ENCODE peak calls at places on chromosomes 1 and 21, in eight cellular contexts. L, W, P, E, T, D, C and O are unnamed samples.

GRCh38 chr1:1079408-1080121 is 5.5 kb upstream of the RNF223 start:
- DNase-seq in P (peak), W (peak), C (no peak), D (peak), T (peak), L (peak), E (peak), O (peak)

GRCh38 chr1:164092603-164093353 is 466.2 kb upstream of the PBX1 start:
- DNase-seq in D (no peak), C (no peak), T (peak), E (no peak), P (peak), W (no peak), L (no peak), O (no peak)

GRCh38 chr1:41102208-41102607 is 80.7 kb upstream of the SLFNL1 start:
- DNase-seq in L (peak), P (peak), W (peak), D (peak), T (peak), C (peak), E (peak), O (peak)

GRCh38 chr1:38047603-38048146 is 1.1 kb upstream of the POU3F1 start:
- DNase-seq in P (peak), D (no peak), L (no peak), C (no peak), E (no peak), T (peak), W (no peak), O (no peak)

GRCh38 chr1:32447469-32448185 is 17.2 kb upstream of the ZBTB8B start:
- DNase-seq in T (peak), L (peak), P (peak), E (no peak), D (no peak), C (no peak), W (no peak), O (no peak)

GRCh38 chr1:19465650-19466049 is 19.7 kb downstream of the CAPZB start:
- DNase-seq in P (no peak), E (no peak), D (no peak), C (no peak), T (no peak), W (no peak), L (no peak), O (no peak)

GRCh38 chr1:96524100-96524499 is 197.5 kb upstream of the PTBP2 start:
- DNase-seq in L (no peak), C (no peak), W (no peak), T (no peak), P (no peak), D (no peak), E (no peak), O (no peak)

GRCh38 chr21:35041122-35041521 is 8.0 kb downstream of the RUNX1 start:
- DNase-seq in T (no peak), E (peak), W (no peak), C (no peak), L (no peak), P (no peak), D (no peak), O (no peak)

GRCh38 chr1:23343246-23344110 is 606 bp downstream of the HNRNPR start:
- DNase-seq in P (peak), W (no peak), L (no peak), E (no peak), D (peak), C (no peak), T (peak), O (no peak)

GRCh38 chr21:40680311-40680710 is 166.6 kb downstream of the DSCAM start:
- DNase-seq in C (no peak), D (no peak), P (no peak), T (no peak), L (no peak), W (no peak), E (no peak), O (no peak)

GRCh38 chr1:224528900-224529299 is 87.2 kb upstream of the CNIH3 start:
- DNase-seq in D (no peak), L (no peak), W (peak), P (no peak), C (no peak), E (no peak), T (peak), O (no peak)

GRCh38 chr1:208475951-208476824 is 232.0 kb upstream of the PLXNA2 start:
- DNase-seq in C (no peak), T (no peak), W (no peak), E (no peak), L (peak), P (no peak), D (peak), O (no peak)

GRCh38 chr1:17475729-17476128 is 36.3 kb upstream of the RCC2 start:
- DNase-seq in P (peak), E (no peak), D (peak), L (no peak), C (no peak), W (peak), T (peak), O (no peak)

GRCh38 chr1:109187127-109187526 is 26.6 kb upstream of the SARS1 start:
- DNase-seq in P (no peak), L (no peak), W (no peak), T (no peak), E (no peak), D (no peak), C (no peak), O (no peak)

GRCh38 chr1:112450773-112451172 is 54.8 kb downstream of the CTTNBP2NL start:
- DNase-seq in P (no peak), L (no peak), C (no peak), T (no peak), D (no peak), W (no peak), E (no peak), O (no peak)

GRCh38 chr1:157274698-157275534 is 136.7 kb upstream of the ETV3 start:
- DNase-seq in L (no peak), E (no peak), D (no peak), P (no peak), C (no peak), W (no peak), T (peak), O (no peak)

GRCh38 chr1:226677121-226678020 is 61.7 kb downstream of the ITPKB start:
- DNase-seq in L (peak), E (peak), P (peak), C (peak), W (peak), T (peak), D (peak), O (peak)

GRCh38 chr1:91022518-91022929 is 689 bp upstream of the ZNF644 start:
- DNase-seq in W (no peak), T (no peak), L (no peak), C (no peak), P (no peak), D (no peak), E (no peak), O (no peak)

GRCh38 chr21:45838636-45839035 is 142.9 kb upstream of the COL6A1 start:
- DNase-seq in C (no peak), L (no peak), D (no peak), E (no peak), W (no peak), P (no peak), T (peak), O (no peak)

GRCh38 chr1:204431310-204432184 is 19.9 kb upstream of the PPP1R15B start:
- DNase-seq in L (peak), E (peak), P (peak), W (peak), D (peak), T (peak), C (peak), O (peak)

GRCh38 chr1:15706751-15707150 is 22.6 kb downstream of the PLEKHM2 start:
- DNase-seq in C (no peak), T (no peak), E (no peak), D (no peak), L (no peak), W (no peak), P (no peak), O (no peak)

GRCh38 chr1:40153073-40153770 is 8.0 kb upstream of the RLF start:
- DNase-seq in T (peak), D (no peak), L (no peak), E (no peak), W (no peak), P (peak), C (no peak), O (no peak)

DNA sequence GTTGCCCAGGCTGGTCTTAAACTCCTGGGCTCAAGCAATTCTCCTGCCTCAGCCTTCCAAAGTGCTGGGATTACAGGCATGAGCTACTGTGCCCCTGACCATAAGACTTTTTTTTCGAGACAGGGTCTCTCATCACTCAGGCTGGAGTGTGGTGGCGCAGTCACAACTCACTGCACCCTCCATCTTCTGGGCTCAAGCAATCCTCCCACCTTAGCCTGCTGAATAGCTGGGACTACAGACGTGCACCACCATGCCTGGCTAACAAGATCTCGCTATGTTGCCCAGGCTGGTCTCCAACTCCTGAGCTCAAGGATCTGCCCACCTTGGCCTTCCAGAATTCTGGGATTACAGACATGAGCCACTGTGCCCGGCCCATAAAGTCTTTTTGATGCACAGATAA is 1.9 kb downstream of the C1orf56 start:
- DNase-seq in P (no peak), D (no peak), C (no peak), L (no peak), T (no peak), E (no peak), W (no peak), O (no peak)
- TF ChIP-seq POLR2A in P (no peak), D (no peak), C (no peak), L (no peak), T (no peak), E (no peak), W (peak), O (no peak)

GRCh38 chr1:3902546-3902945 is 2.5 kb upstream of the C1orf174 start:
- DNase-seq in W (no peak), D (no peak), P (no peak), C (no peak), E (no peak), T (no peak), L (no peak), O (peak)

GRCh38 chr1:3900150-3900968 is at the start of gene C1orf174:
- DNase-seq in P (peak), D (peak), T (peak), W (peak), C (peak), E (peak), L (peak), O (peak)

GRCh38 chr1:3902111-3902511 is 2.0 kb upstream of the C1orf174 start:
- DNase-seq in P (no peak), T (no peak), C (no peak), E (no peak), W (no peak), D (no peak), L (peak), O (peak)

GRCh38 chr1:3899776-3900149 is 309 bp downstream of the C1orf174 start:
- DNase-seq in T (no peak), E (peak), W (no peak), P (no peak), L (no peak), C (no peak), D (no peak), O (no peak)

GRCh38 chr1:3900969-3901529 is 977 bp upstream of the C1orf174 start:
- DNase-seq in E (peak), L (peak), C (peak), P (peak), W (peak), D (peak), T (peak), O (peak)
- TF ChIP-seq POLR2A in E (no peak), L (peak), C (no peak), P (no peak), W (peak), D (no peak), T (no peak), O (no peak)

GRCh38 chr1:94237291-94238226 is at the start of gene ARHGAP29:
- DNase-seq in D (peak), L (peak), E (peak), C (peak), T (peak), W (peak), P (peak), O (peak)
- TF ChIP-seq POLR2A in D (peak), L (peak), E (no peak), C (peak), T (no peak), W (peak), P (peak), O (peak)

GRCh38 chr21:37521658-37522057 is 155.1 kb downstream of the DYRK1A start:
- DNase-seq in L (no peak), T (no peak), C (no peak), E (no peak), D (no peak), W (no peak), P (no peak), O (no peak)
- TF ChIP-seq POLR2A in L (no peak), T (no peak), C (no peak), E (no peak), D (no peak), W (no peak), P (no peak), O (no peak)

DNA sequence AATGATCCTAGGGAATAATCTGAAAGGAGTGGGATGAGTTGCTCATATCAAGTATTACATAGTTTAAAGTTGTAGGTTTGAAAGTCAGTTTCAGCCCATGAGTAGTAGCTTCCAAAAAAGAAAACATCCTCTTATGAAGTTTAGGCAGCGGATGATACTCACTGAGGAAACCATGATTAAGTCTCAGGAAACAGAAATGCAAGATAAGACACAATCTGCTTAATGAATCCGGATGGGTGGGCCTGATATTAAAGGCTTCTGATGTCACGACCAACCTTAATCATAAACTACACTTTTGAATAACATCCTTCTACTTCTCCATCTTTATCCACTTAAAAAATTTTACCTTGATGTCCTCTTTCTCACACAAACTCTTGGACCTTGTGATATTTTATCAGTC is 61.8 kb downstream of the S1PR1 start:
- DNase-seq in W (no peak), L (no peak), E (no peak), D (no peak), T (no peak), C (no peak), P (no peak), O (no peak)
- TF ChIP-seq POLR2A in W (no peak), L (no peak), E (no peak), D (no peak), T (no peak), C (no peak), P (no peak), O (no peak)

GRCh38 chr21:26818911-26819310 is 26.3 kb downstream of the ADAMTS1 start:
- DNase-seq in C (no peak), D (no peak), T (no peak), W (no peak), P (no peak), L (no peak), E (no peak), O (no peak)

GRCh38 chr21:26813426-26813998 is 31.7 kb downstream of the ADAMTS1 start:
- DNase-seq in T (no peak), C (no peak), W (no peak), P (no peak), E (no peak), L (no peak), D (no peak), O (no peak)

GRCh38 chr21:26811031-26811430 is 34.2 kb downstream of the ADAMTS1 start:
- DNase-seq in T (peak), E (no peak), D (no peak), L (no peak), C (no peak), W (no peak), P (no peak), O (no peak)

GRCh38 chr21:26814374-26814773 is 30.8 kb downstream of the ADAMTS1 start:
- DNase-seq in W (no peak), L (no peak), E (no peak), P (no peak), C (no peak), D (no peak), T (peak), O (no peak)

DNA sequence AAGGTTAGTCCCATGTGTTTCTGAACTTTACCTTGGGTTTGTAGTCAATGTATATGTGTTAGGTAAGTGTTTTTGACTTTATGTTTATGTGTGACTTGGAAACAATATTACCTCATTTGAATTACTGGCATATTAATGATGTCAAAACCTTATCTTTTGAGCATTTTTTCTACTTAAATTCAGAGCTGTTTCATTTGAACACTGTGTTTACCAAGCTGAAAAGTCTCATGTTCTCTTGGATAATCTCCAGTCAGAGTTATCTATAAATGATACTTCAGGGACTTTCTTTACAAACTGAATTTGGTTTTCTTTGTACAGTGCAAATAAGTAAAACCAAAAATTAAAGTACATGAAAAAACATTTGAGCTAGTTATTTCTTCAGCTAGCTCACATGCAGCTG is 30.0 kb downstream of the ADAMTS1 start:
- DNase-seq in W (no peak), E (no peak), D (no peak), P (no peak), C (no peak), T (no peak), L (no peak), O (no peak)
- TF ChIP-seq POLR2A in W (no peak), E (no peak), D (no peak), P (no peak), C (no peak), T (no peak), L (no peak), O (no peak)